ENCODE peak calls at places on chromosomes 2 and 18, in four cellular contexts. One of them, this sample, is unnamed.

GRCh38 chr18:27656905-27657304 is 471.8 kb upstream of the CHST9 start:
- DNase-seq in GM10248: no peak
- DNase-seq in NCI-H82: no peak
- DNase-seq in stimulated activated CD4-positive, alpha-beta T cell treated with anti-CD3 and anti-CD28 coated beads, Interleukin-1b, Interleukin-23, amount 100 ng/mL, for 4 hours: no peak
- DNase-seq in this sample: no peak

GRCh38 chr2:213002383-213002782 is 149.0 kb downstream of the IKZF2 start:
- DNase-seq in GM10248: no peak
- DNase-seq in NCI-H82: no peak
- DNase-seq in stimulated activated CD4-positive, alpha-beta T cell treated with anti-CD3 and anti-CD28 coated beads, Interleukin-1b, Interleukin-23, amount 100 ng/mL, for 4 hours: no peak
- DNase-seq in this sample: no peak

GRCh38 chr18:21053127-21053526 is 58.5 kb downstream of the ROCK1 start:
- DNase-seq in GM10248: no peak
- DNase-seq in NCI-H82: no peak
- DNase-seq in stimulated activated CD4-positive, alpha-beta T cell treated with anti-CD3 and anti-CD28 coated beads, Interleukin-1b, Interleukin-23, amount 100 ng/mL, for 4 hours: no peak
- DNase-seq in this sample: no peak

GRCh38 chr2:56260415-56260814 is 76.6 kb downstream of the CCDC85A start:
- DNase-seq in GM10248: no peak
- DNase-seq in NCI-H82: no peak
- DNase-seq in stimulated activated CD4-positive, alpha-beta T cell treated with anti-CD3 and anti-CD28 coated beads, Interleukin-1b, Interleukin-23, amount 100 ng/mL, for 4 hours: no peak
- DNase-seq in this sample: no peak

GRCh38 chr18:63318882-63319382 is 637 bp downstream of the BCL2 start:
- DNase-seq in GM10248: no peak
- DNase-seq in NCI-H82: no peak
- DNase-seq in stimulated activated CD4-positive, alpha-beta T cell treated with anti-CD3 and anti-CD28 coated beads, Interleukin-1b, Interleukin-23, amount 100 ng/mL, for 4 hours: no peak
- DNase-seq in this sample: no peak

GRCh38 chr2:108444941-108445840 is 3.8 kb upstream of the GCC2 start:
- DNase-seq in GM10248: no peak
- DNase-seq in NCI-H82: no peak
- DNase-seq in stimulated activated CD4-positive, alpha-beta T cell treated with anti-CD3 and anti-CD28 coated beads, Interleukin-1b, Interleukin-23, amount 100 ng/mL, for 4 hours: no peak
- DNase-seq in this sample: no peak

GRCh38 chr18:37188016-37188791 is 359.3 kb downstream of the KIAA1328 start:
- DNase-seq in GM10248: no peak
- DNase-seq in NCI-H82: no peak
- DNase-seq in stimulated activated CD4-positive, alpha-beta T cell treated with anti-CD3 and anti-CD28 coated beads, Interleukin-1b, Interleukin-23, amount 100 ng/mL, for 4 hours: no peak
- DNase-seq in this sample: peak; percentile 3

GRCh38 chr18:9823805-9824473 is 61.8 kb upstream of the TXNDC2 start:
- DNase-seq in GM10248: no peak
- DNase-seq in NCI-H82: no peak
- DNase-seq in stimulated activated CD4-positive, alpha-beta T cell treated with anti-CD3 and anti-CD28 coated beads, Interleukin-1b, Interleukin-23, amount 100 ng/mL, for 4 hours: no peak
- DNase-seq in this sample: no peak

GRCh38 chr2:84393829-84394228 is 65.3 kb downstream of the SUCLG1 start:
- DNase-seq in GM10248: no peak
- DNase-seq in NCI-H82: no peak
- DNase-seq in stimulated activated CD4-positive, alpha-beta T cell treated with anti-CD3 and anti-CD28 coated beads, Interleukin-1b, Interleukin-23, amount 100 ng/mL, for 4 hours: no peak
- DNase-seq in this sample: no peak

GRCh38 chr2:231701456-231702373 is 6.6 kb upstream of the PTMA start:
- DNase-seq in GM10248: no peak
- DNase-seq in NCI-H82: no peak
- DNase-seq in stimulated activated CD4-positive, alpha-beta T cell treated with anti-CD3 and anti-CD28 coated beads, Interleukin-1b, Interleukin-23, amount 100 ng/mL, for 4 hours: no peak
- DNase-seq in this sample: peak; percentile 64

GRCh38 chr2:118123561-118124232 is 35.4 kb downstream of the INSIG2 start:
- DNase-seq in GM10248: no peak
- DNase-seq in NCI-H82: no peak
- DNase-seq in stimulated activated CD4-positive, alpha-beta T cell treated with anti-CD3 and anti-CD28 coated beads, Interleukin-1b, Interleukin-23, amount 100 ng/mL, for 4 hours: no peak
- DNase-seq in this sample: no peak

GRCh38 chr2:6524678-6525367 is 340.9 kb downstream of the CMPK2 start:
- DNase-seq in GM10248: no peak
- DNase-seq in NCI-H82: peak; percentile 96
- DNase-seq in stimulated activated CD4-positive, alpha-beta T cell treated with anti-CD3 and anti-CD28 coated beads, Interleukin-1b, Interleukin-23, amount 100 ng/mL, for 4 hours: no peak
- DNase-seq in this sample: no peak

GRCh38 chr2:1584691-1585485 is 159.4 kb downstream of the PXDN start:
- DNase-seq in GM10248: no peak
- DNase-seq in NCI-H82: peak; percentile 14
- DNase-seq in stimulated activated CD4-positive, alpha-beta T cell treated with anti-CD3 and anti-CD28 coated beads, Interleukin-1b, Interleukin-23, amount 100 ng/mL, for 4 hours: no peak
- DNase-seq in this sample: no peak

GRCh38 chr2:158598856-158599517 is 142.2 kb downstream of the PKP4 start:
- DNase-seq in GM10248: no peak
- DNase-seq in NCI-H82: peak; percentile 23
- DNase-seq in stimulated activated CD4-positive, alpha-beta T cell treated with anti-CD3 and anti-CD28 coated beads, Interleukin-1b, Interleukin-23, amount 100 ng/mL, for 4 hours: no peak
- DNase-seq in this sample: no peak

GRCh38 chr2:225895126-225895525 is 495.6 kb downstream of the NYAP2 start:
- DNase-seq in GM10248: no peak
- DNase-seq in NCI-H82: no peak
- DNase-seq in stimulated activated CD4-positive, alpha-beta T cell treated with anti-CD3 and anti-CD28 coated beads, Interleukin-1b, Interleukin-23, amount 100 ng/mL, for 4 hours: no peak
- DNase-seq in this sample: no peak

GRCh38 chr2:209640358-209640757 is 131.3 kb upstream of the UNC80 start:
- DNase-seq in GM10248: no peak
- DNase-seq in NCI-H82: no peak
- DNase-seq in stimulated activated CD4-positive, alpha-beta T cell treated with anti-CD3 and anti-CD28 coated beads, Interleukin-1b, Interleukin-23, amount 100 ng/mL, for 4 hours: no peak
- DNase-seq in this sample: no peak

GRCh38 chr2:47336259-47337238 is 66.4 kb upstream of the MSH2 start:
- DNase-seq in GM10248: peak; percentile 59
- DNase-seq in NCI-H82: no peak
- DNase-seq in stimulated activated CD4-positive, alpha-beta T cell treated with anti-CD3 and anti-CD28 coated beads, Interleukin-1b, Interleukin-23, amount 100 ng/mL, for 4 hours: no peak
- DNase-seq in this sample: no peak

GRCh38 chr2:190407662-190408537 is at the start of gene MFSD6:
- DNase-seq in GM10248: peak; percentile 74
- DNase-seq in NCI-H82: peak; percentile 51
- DNase-seq in stimulated activated CD4-positive, alpha-beta T cell treated with anti-CD3 and anti-CD28 coated beads, Interleukin-1b, Interleukin-23, amount 100 ng/mL, for 4 hours: peak; percentile 37
- DNase-seq in this sample: peak; percentile 22

GRCh38 chr2:137437386-137437785 is 526.9 kb upstream of the HNMT start:
- DNase-seq in GM10248: no peak
- DNase-seq in NCI-H82: no peak
- DNase-seq in stimulated activated CD4-positive, alpha-beta T cell treated with anti-CD3 and anti-CD28 coated beads, Interleukin-1b, Interleukin-23, amount 100 ng/mL, for 4 hours: no peak
- DNase-seq in this sample: no peak

GRCh38 chr2:132804045-132804444 is 134.0 kb upstream of the LYPD1 start:
- DNase-seq in GM10248: no peak
- DNase-seq in NCI-H82: no peak
- DNase-seq in stimulated activated CD4-positive, alpha-beta T cell treated with anti-CD3 and anti-CD28 coated beads, Interleukin-1b, Interleukin-23, amount 100 ng/mL, for 4 hours: no peak
- DNase-seq in this sample: peak; percentile 78

GRCh38 chr18:66342577-66342976 is 261.3 kb downstream of the CDH19 start:
- DNase-seq in GM10248: no peak
- DNase-seq in NCI-H82: no peak
- DNase-seq in stimulated activated CD4-positive, alpha-beta T cell treated with anti-CD3 and anti-CD28 coated beads, Interleukin-1b, Interleukin-23, amount 100 ng/mL, for 4 hours: no peak
- DNase-seq in this sample: no peak

GRCh38 chr2:94996401-94997100 is 29.0 kb upstream of the MAL start:
- DNase-seq in GM10248: no peak
- DNase-seq in NCI-H82: peak; percentile 18
- DNase-seq in stimulated activated CD4-positive, alpha-beta T cell treated with anti-CD3 and anti-CD28 coated beads, Interleukin-1b, Interleukin-23, amount 100 ng/mL, for 4 hours: no peak
- DNase-seq in this sample: peak; percentile 49

GRCh38 chr2:172972005-172972619 is 103.5 kb upstream of the MAP3K20 start:
- DNase-seq in GM10248: peak; percentile 57
- DNase-seq in NCI-H82: peak; percentile 97
- DNase-seq in stimulated activated CD4-positive, alpha-beta T cell treated with anti-CD3 and anti-CD28 coated beads, Interleukin-1b, Interleukin-23, amount 100 ng/mL, for 4 hours: peak; percentile 18
- DNase-seq in this sample: peak; percentile 60

GRCh38 chr2:105584437-105585010 is 160.2 kb upstream of the NCK2 start:
- DNase-seq in GM10248: no peak
- DNase-seq in NCI-H82: no peak
- DNase-seq in stimulated activated CD4-positive, alpha-beta T cell treated with anti-CD3 and anti-CD28 coated beads, Interleukin-1b, Interleukin-23, amount 100 ng/mL, for 4 hours: no peak
- DNase-seq in this sample: no peak

GRCh38 chr18:80076379-80076778 is 32.7 kb upstream of the ADNP2 start:
- DNase-seq in GM10248: no peak
- DNase-seq in NCI-H82: no peak
- DNase-seq in stimulated activated CD4-positive, alpha-beta T cell treated with anti-CD3 and anti-CD28 coated beads, Interleukin-1b, Interleukin-23, amount 100 ng/mL, for 4 hours: no peak
- DNase-seq in this sample: no peak

GRCh38 chr2:16030206-16031054 is 90.1 kb downstream of the MYCN start:
- DNase-seq in GM10248: no peak
- DNase-seq in NCI-H82: no peak
- DNase-seq in stimulated activated CD4-positive, alpha-beta T cell treated with anti-CD3 and anti-CD28 coated beads, Interleukin-1b, Interleukin-23, amount 100 ng/mL, for 4 hours: no peak
- DNase-seq in this sample: no peak

GRCh38 chr18:63697261-63697660 is 5.5 kb upstream of the SERPINB11 start:
- DNase-seq in GM10248: no peak
- DNase-seq in NCI-H82: no peak
- DNase-seq in stimulated activated CD4-positive, alpha-beta T cell treated with anti-CD3 and anti-CD28 coated beads, Interleukin-1b, Interleukin-23, amount 100 ng/mL, for 4 hours: no peak
- DNase-seq in this sample: no peak

GRCh38 chr2:202705446-202706020 is 70.8 kb downstream of the FAM117B start:
- DNase-seq in GM10248: no peak
- DNase-seq in NCI-H82: no peak
- DNase-seq in stimulated activated CD4-positive, alpha-beta T cell treated with anti-CD3 and anti-CD28 coated beads, Interleukin-1b, Interleukin-23, amount 100 ng/mL, for 4 hours: no peak
- DNase-seq in this sample: no peak

GRCh38 chr18:74896390-74896991 is 298.8 kb downstream of the ZNF407 start:
- DNase-seq in GM10248: peak; percentile 21
- DNase-seq in NCI-H82: peak; percentile 37
- DNase-seq in stimulated activated CD4-positive, alpha-beta T cell treated with anti-CD3 and anti-CD28 coated beads, Interleukin-1b, Interleukin-23, amount 100 ng/mL, for 4 hours: peak; percentile 17
- DNase-seq in this sample: peak; percentile 12

GRCh38 chr2:43171789-43172188 is 54.6 kb downstream of the ZFP36L2 start:
- DNase-seq in GM10248: no peak
- DNase-seq in NCI-H82: peak; percentile 29
- DNase-seq in stimulated activated CD4-positive, alpha-beta T cell treated with anti-CD3 and anti-CD28 coated beads, Interleukin-1b, Interleukin-23, amount 100 ng/mL, for 4 hours: no peak
- DNase-seq in this sample: no peak

GRCh38 chr2:70494283-70494886 is 59.2 kb downstream of the TGFA start:
- DNase-seq in GM10248: no peak
- DNase-seq in NCI-H82: no peak
- DNase-seq in stimulated activated CD4-positive, alpha-beta T cell treated with anti-CD3 and anti-CD28 coated beads, Interleukin-1b, Interleukin-23, amount 100 ng/mL, for 4 hours: no peak
- DNase-seq in this sample: no peak

GRCh38 chr2:72081450-72081849 is 66.2 kb downstream of the CYP26B1 start:
- DNase-seq in GM10248: no peak
- DNase-seq in NCI-H82: no peak
- DNase-seq in stimulated activated CD4-positive, alpha-beta T cell treated with anti-CD3 and anti-CD28 coated beads, Interleukin-1b, Interleukin-23, amount 100 ng/mL, for 4 hours: no peak
- DNase-seq in this sample: no peak

GRCh38 chr18:46528037-46528436 is 129.0 kb downstream of the LOXHD1 start:
- DNase-seq in GM10248: no peak
- DNase-seq in NCI-H82: peak; percentile 70
- DNase-seq in stimulated activated CD4-positive, alpha-beta T cell treated with anti-CD3 and anti-CD28 coated beads, Interleukin-1b, Interleukin-23, amount 100 ng/mL, for 4 hours: no peak
- DNase-seq in this sample: no peak

GRCh38 chr18:8858888-8859511 is 153.6 kb downstream of the MTCL1 start:
- DNase-seq in GM10248: no peak
- DNase-seq in NCI-H82: no peak
- DNase-seq in stimulated activated CD4-positive, alpha-beta T cell treated with anti-CD3 and anti-CD28 coated beads, Interleukin-1b, Interleukin-23, amount 100 ng/mL, for 4 hours: no peak
- DNase-seq in this sample: peak; percentile 56

GRCh38 chr2:170530284-170530745 is 184.8 kb upstream of the SP5 start:
- DNase-seq in GM10248: no peak
- DNase-seq in NCI-H82: peak; percentile 94
- DNase-seq in stimulated activated CD4-positive, alpha-beta T cell treated with anti-CD3 and anti-CD28 coated beads, Interleukin-1b, Interleukin-23, amount 100 ng/mL, for 4 hours: no peak
- DNase-seq in this sample: peak; percentile 46

GRCh38 chr2:101466426-101466825 is 8.5 kb downstream of the RFX8 start:
- DNase-seq in GM10248: no peak
- DNase-seq in NCI-H82: no peak
- DNase-seq in stimulated activated CD4-positive, alpha-beta T cell treated with anti-CD3 and anti-CD28 coated beads, Interleukin-1b, Interleukin-23, amount 100 ng/mL, for 4 hours: no peak
- DNase-seq in this sample: no peak

GRCh38 chr2:225864394-225864793 is 464.9 kb downstream of the NYAP2 start:
- DNase-seq in GM10248: no peak
- DNase-seq in NCI-H82: no peak
- DNase-seq in stimulated activated CD4-positive, alpha-beta T cell treated with anti-CD3 and anti-CD28 coated beads, Interleukin-1b, Interleukin-23, amount 100 ng/mL, for 4 hours: no peak
- DNase-seq in this sample: no peak

GRCh38 chr2:19979932-19980331 is 10.0 kb downstream of the WDR35 start:
- DNase-seq in GM10248: no peak
- DNase-seq in NCI-H82: peak; percentile 70
- DNase-seq in stimulated activated CD4-positive, alpha-beta T cell treated with anti-CD3 and anti-CD28 coated beads, Interleukin-1b, Interleukin-23, amount 100 ng/mL, for 4 hours: no peak
- DNase-seq in this sample: peak; percentile 68

GRCh38 chr2:68850524-68850923 is 20.7 kb downstream of the BMP10 start:
- DNase-seq in GM10248: no peak
- DNase-seq in NCI-H82: no peak
- DNase-seq in stimulated activated CD4-positive, alpha-beta T cell treated with anti-CD3 and anti-CD28 coated beads, Interleukin-1b, Interleukin-23, amount 100 ng/mL, for 4 hours: no peak
- DNase-seq in this sample: no peak